ENCODE peak calls at places on chromosomes 5 and 9, in seven cellular contexts. S is GM23248; V is activated naive CD4-positive, alpha-beta T cell; N is ovary; R is endothelial cell; T is activated T-helper 1 cell treated with anti-CD3 and anti-CD28 coated beads, Interleukin-12 subunit alpha, Interleukin-12 subunit beta, Interleukin-2, Interleukin-4 antibody, amounts not matched to agents 30 ng/mL and 10 ng/mL and 1 ng/mL, durations not matched to agents 14 hours and 24 hours and 36 hours; H is uterus. B is an unnamed sample.
A peak's percentile ranks its signal among the peaks of the same experiment; 100 is the strongest.

GRCh38 chr5:129856325-129856724 is 47.9 kb upstream of the CHSY3 start:
- DNase-seq in S (no peak), H (no peak), V (no peak), T (no peak), N (no peak), R (no peak), B (no peak)

GRCh38 chr5:94793816-94794198 is 175.3 kb downstream of the SLF1 start:
- DNase-seq in N (no peak), S (peak; percentile 87), V (no peak), T (no peak), H (no peak), R (no peak), B (no peak)

GRCh38 chr5:122858451-122858850 is 13.0 kb downstream of the SNX24 start:
- DNase-seq in H (no peak), N (no peak), R (no peak), T (no peak), S (peak; percentile 45), V (no peak), B (no peak)

GRCh38 chr5:10695759-10696543 is 65.1 kb downstream of the DAP start:
- DNase-seq in H (no peak), V (no peak), R (no peak), N (no peak), T (no peak), S (peak; percentile 75), B (no peak)

GRCh38 chr5:40578501-40579451 is 100.9 kb upstream of the PTGER4 start:
- DNase-seq in N (no peak), R (no peak), S (peak; percentile 25), V (no peak), H (no peak), T (peak; percentile 40), B (no peak)

GRCh38 chr9:101736723-101737122 is 1.7 kb downstream of the GRIN3A start:
- DNase-seq in N (peak; percentile 41), H (no peak), T (no peak), R (peak; percentile 68), V (no peak), S (peak; percentile 34), B (no peak)

GRCh38 chr5:78157001-78157400 is 137.5 kb downstream of the AP3B1 start:
- DNase-seq in N (no peak), R (no peak), T (no peak), V (no peak), S (no peak), H (no peak), B (no peak)

GRCh38 chr9:123678878-123679329 is 251.0 kb downstream of the DENND1A start:
- DNase-seq in N (no peak), T (no peak), R (no peak), V (no peak), S (no peak), H (no peak), B (no peak)

GRCh38 chr9:92094655-92095054 is 20.6 kb downstream of the SPTLC1 start:
- DNase-seq in V (no peak), S (peak; percentile 25), N (no peak), T (peak; percentile 17), R (no peak), H (no peak), B (no peak)

GRCh38 chr5:10301266-10301665 is 6.4 kb downstream of the CMBL start:
- DNase-seq in V (no peak), H (no peak), N (no peak), T (no peak), S (no peak), R (no peak), B (no peak)

GRCh38 chr5:178416919-178417318 is 173.3 kb downstream of the COL23A1 start:
- DNase-seq in V (no peak), R (no peak), N (no peak), H (no peak), S (peak; percentile 43), T (no peak), B (no peak)

GRCh38 chr5:56625577-56625976 is 189.8 kb upstream of the MAP3K1 start:
- DNase-seq in R (no peak), N (no peak), V (no peak), T (no peak), S (peak; percentile 87), H (no peak), B (no peak)

GRCh38 chr9:14314424-14314928 is 535 bp upstream of the NFIB start:
- DNase-seq in V (no peak), N (peak; percentile 78), T (no peak), H (peak; percentile 92), R (peak; percentile 52), S (peak; percentile 84), B (peak; percentile 62)

GRCh38 chr9:86836797-86837196 is 110.5 kb downstream of the GAS1 start:
- DNase-seq in R (no peak), S (no peak), H (no peak), V (no peak), T (no peak), N (no peak), B (no peak)

GRCh38 chr5:107840592-107840991 is 169.9 kb upstream of the EFNA5 start:
- DNase-seq in H (no peak), T (no peak), S (no peak), R (no peak), V (no peak), N (no peak), B (no peak)

GRCh38 chr9:36263662-36264061 is 5.4 kb upstream of the GNE start:
- DNase-seq in N (no peak), T (no peak), R (no peak), H (no peak), S (no peak), V (no peak), B (no peak)